ENCODE peak calls at places on chromosome 21, in six cellular contexts. One of them, this sample, is unnamed. For H3K4me1, the result is how much of the 10 kb centered on the place peaks cover.

GRCh38 chr21:25462517-25462971 is 144.7 kb downstream of the MRPL39 start:
- DNase-seq in tibial nerve: no peak
- DNase-seq in aorta: no peak
- DNase-seq in psoas muscle: no peak
- DNase-seq in CD8-positive, alpha-beta memory T cell: no peak
- DNase-seq in fibroblast of lung: no peak
- DNase-seq in this sample: no peak

GRCh38 chr21:25243809-25244208 is 363.5 kb downstream of the MRPL39 start:
- DNase-seq in tibial nerve: no peak
- DNase-seq in aorta: no peak
- DNase-seq in psoas muscle: no peak
- DNase-seq in CD8-positive, alpha-beta memory T cell: no peak
- DNase-seq in fibroblast of lung: no peak
- DNase-seq in this sample: no peak

GRCh38 chr21:33644383-33645074 is 2.2 kb downstream of the ITSN1 start:
- DNase-seq in tibial nerve: no peak
- DNase-seq in aorta: no peak
- DNase-seq in psoas muscle: peak
- DNase-seq in CD8-positive, alpha-beta memory T cell: no peak
- DNase-seq in fibroblast of lung: peak
- DNase-seq in this sample: no peak

GRCh38 chr21:36699026-36699545 is at the start of gene SIM2:
- DNase-seq in tibial nerve: no peak
- DNase-seq in aorta: peak
- DNase-seq in psoas muscle: no peak
- DNase-seq in CD8-positive, alpha-beta memory T cell: no peak
- DNase-seq in fibroblast of lung: peak
- DNase-seq in this sample: no peak

GRCh38 chr21:42351626-42352432 is 1.0 kb upstream of the TFF2 start:
- DNase-seq in tibial nerve: no peak
- DNase-seq in aorta: no peak
- DNase-seq in psoas muscle: no peak
- DNase-seq in CD8-positive, alpha-beta memory T cell: no peak
- DNase-seq in fibroblast of lung: no peak
- DNase-seq in this sample: no peak

GRCh38 chr21:33394260-33394659 is 9.0 kb upstream of the IFNGR2 start:
- DNase-seq in tibial nerve: no peak
- DNase-seq in aorta: peak
- DNase-seq in psoas muscle: peak
- DNase-seq in CD8-positive, alpha-beta memory T cell: no peak
- DNase-seq in fibroblast of lung: no peak
- DNase-seq in this sample: peak

GRCh38 chr21:24897883-24898282 is 709.4 kb downstream of the MRPL39 start:
- DNase-seq in tibial nerve: no peak
- DNase-seq in aorta: no peak
- DNase-seq in psoas muscle: no peak
- DNase-seq in CD8-positive, alpha-beta memory T cell: no peak
- DNase-seq in fibroblast of lung: no peak
- DNase-seq in this sample: no peak

GRCh38 chr21:41169701-41170100 is 1.7 kb downstream of the BACE2 start:
- DNase-seq in tibial nerve: no peak
- DNase-seq in aorta: no peak
- DNase-seq in psoas muscle: no peak
- DNase-seq in CD8-positive, alpha-beta memory T cell: no peak
- DNase-seq in fibroblast of lung: peak
- DNase-seq in this sample: no peak

GRCh38 chr21:35686156-35686555 is 374.2 kb downstream of the SETD4 start:
- DNase-seq in tibial nerve: no peak
- DNase-seq in aorta: no peak
- DNase-seq in psoas muscle: no peak
- DNase-seq in CD8-positive, alpha-beta memory T cell: no peak
- DNase-seq in fibroblast of lung: no peak
- DNase-seq in this sample: no peak

GRCh38 chr21:28633803-28634572 is 358.7 kb downstream of the LTN1 start:
- DNase-seq in tibial nerve: no peak
- DNase-seq in aorta: peak
- DNase-seq in psoas muscle: peak
- DNase-seq in CD8-positive, alpha-beta memory T cell: no peak
- DNase-seq in fibroblast of lung: peak
- DNase-seq in this sample: peak

GRCh38 chr21:35940074-35940927 is 120.0 kb downstream of the SETD4 start:
- DNase-seq in tibial nerve: peak
- DNase-seq in aorta: peak
- DNase-seq in psoas muscle: peak
- DNase-seq in CD8-positive, alpha-beta memory T cell: no peak
- DNase-seq in fibroblast of lung: peak
- DNase-seq in this sample: peak

GRCh38 chr21:41294548-41295231 is 21.9 kb upstream of the FAM3B start:
- DNase-seq in tibial nerve: no peak
- DNase-seq in aorta: no peak
- DNase-seq in psoas muscle: no peak
- DNase-seq in CD8-positive, alpha-beta memory T cell: no peak
- DNase-seq in fibroblast of lung: no peak
- DNase-seq in this sample: no peak

GRCh38 chr21:23686737-23687136 is 1920.5 kb downstream of the MRPL39 start:
- DNase-seq in tibial nerve: no peak
- DNase-seq in aorta: no peak
- DNase-seq in psoas muscle: no peak
- DNase-seq in CD8-positive, alpha-beta memory T cell: no peak
- DNase-seq in fibroblast of lung: no peak
- DNase-seq in this sample: no peak

GRCh38 chr21:35294231-35294898 is 245.3 kb upstream of the RUNX1 start:
- DNase-seq in tibial nerve: no peak
- DNase-seq in aorta: no peak
- DNase-seq in psoas muscle: no peak
- DNase-seq in CD8-positive, alpha-beta memory T cell: no peak
- DNase-seq in fibroblast of lung: no peak
- DNase-seq in this sample: no peak

GRCh38 chr21:39756285-39756684 is 11.3 kb downstream of the IGSF5 start:
- DNase-seq in tibial nerve: no peak
- DNase-seq in aorta: no peak
- DNase-seq in psoas muscle: no peak
- DNase-seq in CD8-positive, alpha-beta memory T cell: no peak
- DNase-seq in fibroblast of lung: no peak
- DNase-seq in this sample: no peak

GRCh38 chr21:46120301-46121285 is 22.7 kb downstream of the COL6A2 start:
- DNase-seq in tibial nerve: peak
- DNase-seq in aorta: peak
- DNase-seq in psoas muscle: peak
- DNase-seq in CD8-positive, alpha-beta memory T cell: no peak
- DNase-seq in fibroblast of lung: no peak
- DNase-seq in this sample: peak

GRCh38 chr21:28636988-28637691 is 355.5 kb downstream of the LTN1 start:
- DNase-seq in tibial nerve: no peak
- DNase-seq in aorta: no peak
- DNase-seq in psoas muscle: no peak
- DNase-seq in CD8-positive, alpha-beta memory T cell: no peak
- DNase-seq in fibroblast of lung: peak
- DNase-seq in this sample: no peak

GRCh38 chr21:35475768-35476167 is 426.7 kb upstream of the RUNX1 start:
- DNase-seq in tibial nerve: no peak
- DNase-seq in aorta: no peak
- DNase-seq in psoas muscle: no peak
- DNase-seq in CD8-positive, alpha-beta memory T cell: peak
- DNase-seq in fibroblast of lung: peak
- DNase-seq in this sample: no peak

GRCh38 chr21:33402011-33402979 is 918 bp upstream of the IFNGR2 start:
- DNase-seq in tibial nerve: peak
- DNase-seq in aorta: peak
- DNase-seq in psoas muscle: peak
- DNase-seq in CD8-positive, alpha-beta memory T cell: no peak
- DNase-seq in fibroblast of lung: peak
- DNase-seq in this sample: peak

GRCh38 chr21:46150491-46151121 is 4.8 kb downstream of the FTCD start:
- DNase-seq in tibial nerve: peak
- DNase-seq in aorta: peak
- DNase-seq in psoas muscle: no peak
- DNase-seq in CD8-positive, alpha-beta memory T cell: no peak
- DNase-seq in fibroblast of lung: no peak
- DNase-seq in this sample: no peak

GRCh38 chr21:46190491-46191131 is 6.4 kb upstream of the SPATC1L start:
- DNase-seq in tibial nerve: peak
- DNase-seq in aorta: no peak
- DNase-seq in psoas muscle: no peak
- DNase-seq in CD8-positive, alpha-beta memory T cell: no peak
- DNase-seq in fibroblast of lung: no peak
- DNase-seq in this sample: no peak

GRCh38 chr21:35020902-35021301 is 28.2 kb downstream of the RUNX1 start:
- DNase-seq in tibial nerve: no peak
- DNase-seq in aorta: no peak
- DNase-seq in psoas muscle: no peak
- DNase-seq in CD8-positive, alpha-beta memory T cell: no peak
- DNase-seq in fibroblast of lung: peak
- DNase-seq in this sample: no peak

GRCh38 chr21:33403786-33404571 is 766 bp downstream of the IFNGR2 start:
- DNase-seq in tibial nerve: no peak
- DNase-seq in aorta: peak
- DNase-seq in psoas muscle: peak
- DNase-seq in CD8-positive, alpha-beta memory T cell: no peak
- DNase-seq in fibroblast of lung: peak
- DNase-seq in this sample: peak

GRCh38 chr21:15842565-15842880 is 112.7 kb downstream of the USP25 start:
- DNase-seq in tibial nerve: no peak
- DNase-seq in aorta: no peak
- DNase-seq in psoas muscle: no peak
- DNase-seq in CD8-positive, alpha-beta memory T cell: no peak
- DNase-seq in fibroblast of lung: no peak
- DNase-seq in this sample: no peak

GRCh38 chr21:17491716-17492414 is 21.0 kb upstream of the CXADR start:
- DNase-seq in tibial nerve: no peak
- DNase-seq in aorta: peak
- DNase-seq in psoas muscle: no peak
- DNase-seq in CD8-positive, alpha-beta memory T cell: no peak
- DNase-seq in fibroblast of lung: peak
- DNase-seq in this sample: no peak

DNA sequence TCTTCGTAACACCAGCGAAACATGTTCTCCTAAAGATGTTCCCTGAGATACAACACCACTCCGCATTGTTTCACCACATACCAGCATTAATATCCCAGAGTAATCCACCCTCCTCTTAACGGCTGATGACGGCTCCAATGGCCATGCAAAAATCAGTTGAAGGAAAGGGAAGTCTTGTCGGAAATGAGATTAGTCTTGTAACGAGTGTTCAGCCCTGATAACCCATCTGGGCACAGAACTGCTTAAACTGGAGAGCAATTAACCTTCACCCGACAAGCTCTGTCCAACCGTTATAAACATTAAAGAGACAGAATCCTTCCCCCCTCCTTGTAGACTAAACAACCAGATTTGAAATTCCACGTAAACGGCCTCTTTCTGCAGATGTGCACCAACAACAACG is 21.9 kb downstream of the ERG start:
- DNase-seq in tibial nerve: no peak
- DNase-seq in aorta: no peak
- DNase-seq in psoas muscle: no peak
- DNase-seq in CD8-positive, alpha-beta memory T cell: no peak
- DNase-seq in fibroblast of lung: no peak
- DNase-seq in this sample: no peak
- H3K4me3 ChIP-seq in tibial nerve: no peak
- H3K4me3 ChIP-seq in aorta: no peak
- H3K4me3 ChIP-seq in psoas muscle: no peak
- H3K4me3 ChIP-seq in CD8-positive, alpha-beta memory T cell: no peak
- H3K4me3 ChIP-seq in fibroblast of lung: no peak
- H3K4me3 ChIP-seq in this sample: peak

GRCh38 chr21:14617836-14618235 is 71.7 kb upstream of the SAMSN1 start:
- DNase-seq in tibial nerve: no peak
- DNase-seq in aorta: no peak
- DNase-seq in psoas muscle: no peak
- DNase-seq in CD8-positive, alpha-beta memory T cell: no peak
- DNase-seq in fibroblast of lung: no peak
- DNase-seq in this sample: no peak
- H3K4me1 ChIP-seq in tibial nerve: under half
- H3K4me1 ChIP-seq in aorta: under half
- H3K4me1 ChIP-seq in psoas muscle: under half
- H3K4me1 ChIP-seq in CD8-positive, alpha-beta memory T cell: under half
- H3K4me1 ChIP-seq in fibroblast of lung: under half
- H3K4me1 ChIP-seq in this sample: under half

DNA sequence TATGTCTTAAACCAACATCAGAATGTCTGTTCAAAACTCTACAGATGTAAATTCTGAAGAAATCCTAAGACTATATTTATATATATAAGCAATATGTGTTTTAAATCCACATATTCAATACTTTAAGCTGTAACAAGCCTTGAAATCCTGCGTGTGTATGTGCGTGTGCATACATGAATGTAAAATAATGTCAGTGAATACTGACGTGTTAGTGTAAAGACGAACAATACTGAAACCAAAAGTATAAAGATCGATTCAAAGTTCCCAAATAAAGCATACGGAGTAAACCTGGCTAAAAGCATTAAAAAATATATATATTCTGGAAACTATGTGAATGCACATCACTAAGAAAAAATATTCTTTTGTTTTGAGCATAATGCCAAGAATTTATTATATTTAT is 668.6 kb upstream of the NCAM2 start:
- DNase-seq in tibial nerve: no peak
- DNase-seq in aorta: no peak
- DNase-seq in psoas muscle: no peak
- DNase-seq in CD8-positive, alpha-beta memory T cell: no peak
- DNase-seq in fibroblast of lung: no peak
- DNase-seq in this sample: no peak
- H3K4me3 ChIP-seq in tibial nerve: no peak
- H3K4me3 ChIP-seq in aorta: no peak
- H3K4me3 ChIP-seq in psoas muscle: no peak
- H3K4me3 ChIP-seq in CD8-positive, alpha-beta memory T cell: no peak
- H3K4me3 ChIP-seq in fibroblast of lung: no peak
- H3K4me3 ChIP-seq in this sample: no peak

GRCh38 chr21:14613496-14613895 is 67.4 kb upstream of the SAMSN1 start:
- DNase-seq in tibial nerve: no peak
- DNase-seq in aorta: no peak
- DNase-seq in psoas muscle: no peak
- DNase-seq in CD8-positive, alpha-beta memory T cell: no peak
- DNase-seq in fibroblast of lung: no peak
- DNase-seq in this sample: no peak
- H3K4me1 ChIP-seq in tibial nerve: under half
- H3K4me1 ChIP-seq in aorta: under half
- H3K4me1 ChIP-seq in psoas muscle: under half
- H3K4me1 ChIP-seq in CD8-positive, alpha-beta memory T cell: under half
- H3K4me1 ChIP-seq in fibroblast of lung: under half
- H3K4me1 ChIP-seq in this sample: under half

DNA sequence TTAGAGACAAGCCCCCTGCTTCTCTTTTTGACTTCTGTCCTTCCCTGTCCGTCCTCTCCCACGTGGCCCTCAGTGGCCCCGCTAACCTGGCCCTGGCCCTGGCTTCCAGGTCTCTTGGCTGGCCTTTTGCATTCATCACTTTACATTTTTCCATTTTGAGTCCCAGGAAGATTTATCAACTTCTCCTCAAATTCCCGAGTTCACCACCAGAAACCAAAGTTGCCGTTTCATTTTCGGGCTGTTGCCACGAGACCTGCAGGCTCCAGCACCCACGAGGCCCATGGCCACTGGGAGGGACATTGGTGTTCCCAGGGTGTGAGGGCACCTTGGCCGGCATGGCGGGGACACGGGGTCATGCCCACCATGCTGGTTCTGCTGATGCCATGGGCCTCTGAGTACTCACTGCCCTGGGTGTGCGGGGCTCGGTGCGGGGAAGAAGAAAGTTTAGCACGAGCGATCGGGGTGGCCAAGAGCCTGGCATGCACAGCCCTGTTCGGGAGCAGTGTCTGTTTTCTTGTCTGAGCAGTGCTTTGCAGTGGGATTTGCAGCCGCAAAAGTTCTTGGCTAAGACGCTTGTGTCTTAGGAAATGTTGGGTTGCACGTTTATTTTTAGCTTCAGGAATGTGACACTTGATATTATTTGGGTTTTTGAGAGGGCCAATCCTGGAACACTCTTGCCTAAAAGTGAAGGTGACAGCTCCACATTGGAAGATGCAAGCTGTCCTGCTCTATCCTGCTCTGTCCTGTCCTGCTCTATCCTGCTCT is 40.4 kb upstream of the ADARB1 start:
- DNase-seq in tibial nerve: no peak
- DNase-seq in aorta: peak
- DNase-seq in psoas muscle: peak
- DNase-seq in CD8-positive, alpha-beta memory T cell: no peak
- DNase-seq in fibroblast of lung: no peak
- DNase-seq in this sample: no peak
- H3K4me3 ChIP-seq in tibial nerve: peak
- H3K4me3 ChIP-seq in aorta: no peak
- H3K4me3 ChIP-seq in psoas muscle: peak
- H3K4me3 ChIP-seq in CD8-positive, alpha-beta memory T cell: no peak
- H3K4me3 ChIP-seq in fibroblast of lung: peak
- H3K4me3 ChIP-seq in this sample: no peak